ENCODE peak calls at places on chromosomes 4 and X, in five cellular contexts. O, N, Z, S and P are unnamed samples.

GRCh38 chrX:9807355-9808182 is 21.3 kb downstream of the SHROOM2 start:
- DNase-seq in O (peak), N (no peak), Z (no peak), S (no peak), P (no peak)

GRCh38 chr4:105306158-105306781 is 159.6 kb downstream of the TET2 start:
- DNase-seq in O (no peak), N (peak), Z (no peak), S (peak), P (no peak)

GRCh38 chr4:80054375-80054774 is 18.7 kb downstream of the ANTXR2 start:
- DNase-seq in O (no peak), N (no peak), Z (no peak), S (no peak), P (no peak)

GRCh38 chrX:107629533-107629909 is 1.2 kb downstream of the PRPS1 start:
- DNase-seq in O (peak), N (peak), Z (no peak), S (no peak), P (no peak)

GRCh38 chr4:7336732-7337131 is 98.0 kb downstream of the PSAPL1 start:
- DNase-seq in O (no peak), N (no peak), Z (no peak), S (no peak), P (peak)

GRCh38 chrX:9286234-9286633 is 178.6 kb upstream of the TBL1X start:
- DNase-seq in O (no peak), N (no peak), Z (no peak), S (no peak), P (peak)

GRCh38 chr4:98609946-98610345 is 48.5 kb downstream of the TSPAN5 start:
- DNase-seq in O (no peak), N (no peak), Z (no peak), S (no peak), P (no peak)

GRCh38 chrX:135520022-135520552 is 373 bp upstream of the INTS6L start:
- DNase-seq in O (no peak), N (peak), Z (no peak), S (no peak), P (no peak)

GRCh38 chrX:4805559-4805958 is 1092.1 kb upstream of the PRKX start:
- DNase-seq in O (no peak), N (no peak), Z (no peak), S (no peak), P (no peak)

GRCh38 chrX:13177921-13178320 is 133.5 kb upstream of the FAM9C start:
- DNase-seq in O (no peak), N (no peak), Z (no peak), S (no peak), P (no peak)

GRCh38 chr4:81724925-81725329 is 253.2 kb upstream of the RASGEF1B start:
- DNase-seq in O (peak), N (no peak), Z (peak), S (no peak), P (peak)

GRCh38 chr4:11343536-11343935 is 85.2 kb downstream of the HS3ST1 start:
- DNase-seq in O (no peak), N (no peak), Z (no peak), S (no peak), P (no peak)

GRCh38 chr4:101791189-101791572 is 651 bp downstream of the BANK1 start:
- DNase-seq in O (peak), N (no peak), Z (peak), S (no peak), P (no peak)
- H3K4me3 ChIP-seq in O (peak), N (peak), Z (peak), S (peak), P (peak)

GRCh38 chrX:153825042-153825441 is 5.3 kb downstream of the PDZD4 start:
- DNase-seq in O (no peak), N (no peak), Z (no peak), S (no peak), P (no peak)

GRCh38 chrX:153828723-153829548 is 1.4 kb downstream of the PDZD4 start:
- DNase-seq in O (no peak), N (no peak), Z (no peak), S (no peak), P (no peak)

GRCh38 chrX:153828308-153828707 is 2.0 kb downstream of the PDZD4 start:
- DNase-seq in O (no peak), N (no peak), Z (no peak), S (no peak), P (no peak)

GRCh38 chrX:153827903-153828302 is 2.4 kb downstream of the PDZD4 start:
- DNase-seq in O (no peak), N (no peak), Z (no peak), S (no peak), P (no peak)

GRCh38 chrX:153827016-153827415 is 3.3 kb downstream of the PDZD4 start:
- DNase-seq in O (no peak), N (no peak), Z (no peak), S (no peak), P (no peak)
- TF ChIP-seq CTCF in O (no peak), N (no peak), Z (no peak), S (no peak), P (no peak)

DNA sequence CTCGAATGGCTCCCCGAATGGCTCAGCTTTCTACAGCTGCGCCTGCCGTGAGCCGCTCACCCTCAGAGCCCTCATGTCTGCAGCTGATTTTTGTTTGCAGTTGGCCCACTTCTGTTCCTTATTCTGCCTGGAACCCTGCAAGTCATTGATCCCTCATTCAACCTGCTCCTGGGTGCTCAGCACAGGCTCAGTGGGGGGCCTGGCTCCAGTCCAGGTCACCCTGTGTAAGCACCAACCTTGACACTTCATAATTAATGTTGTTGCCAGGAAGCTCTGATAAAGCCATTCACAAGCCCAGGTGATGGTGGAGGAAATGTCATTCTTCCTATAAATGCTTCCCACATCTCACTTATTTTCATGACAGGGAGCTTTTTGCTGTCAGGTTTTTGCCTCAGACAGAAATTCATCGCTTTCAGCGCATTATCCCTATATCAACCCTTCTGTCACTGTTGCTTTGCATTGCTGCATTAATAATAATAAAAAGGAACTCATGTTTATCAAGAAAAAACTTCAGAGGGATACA is 85.7 kb downstream of the F11 start:
- DNase-seq in O (no peak), N (no peak), Z (no peak), S (no peak), P (no peak)
- H3K4me3 ChIP-seq in O (no peak), N (no peak), Z (no peak), S (no peak), P (no peak)

DNA sequence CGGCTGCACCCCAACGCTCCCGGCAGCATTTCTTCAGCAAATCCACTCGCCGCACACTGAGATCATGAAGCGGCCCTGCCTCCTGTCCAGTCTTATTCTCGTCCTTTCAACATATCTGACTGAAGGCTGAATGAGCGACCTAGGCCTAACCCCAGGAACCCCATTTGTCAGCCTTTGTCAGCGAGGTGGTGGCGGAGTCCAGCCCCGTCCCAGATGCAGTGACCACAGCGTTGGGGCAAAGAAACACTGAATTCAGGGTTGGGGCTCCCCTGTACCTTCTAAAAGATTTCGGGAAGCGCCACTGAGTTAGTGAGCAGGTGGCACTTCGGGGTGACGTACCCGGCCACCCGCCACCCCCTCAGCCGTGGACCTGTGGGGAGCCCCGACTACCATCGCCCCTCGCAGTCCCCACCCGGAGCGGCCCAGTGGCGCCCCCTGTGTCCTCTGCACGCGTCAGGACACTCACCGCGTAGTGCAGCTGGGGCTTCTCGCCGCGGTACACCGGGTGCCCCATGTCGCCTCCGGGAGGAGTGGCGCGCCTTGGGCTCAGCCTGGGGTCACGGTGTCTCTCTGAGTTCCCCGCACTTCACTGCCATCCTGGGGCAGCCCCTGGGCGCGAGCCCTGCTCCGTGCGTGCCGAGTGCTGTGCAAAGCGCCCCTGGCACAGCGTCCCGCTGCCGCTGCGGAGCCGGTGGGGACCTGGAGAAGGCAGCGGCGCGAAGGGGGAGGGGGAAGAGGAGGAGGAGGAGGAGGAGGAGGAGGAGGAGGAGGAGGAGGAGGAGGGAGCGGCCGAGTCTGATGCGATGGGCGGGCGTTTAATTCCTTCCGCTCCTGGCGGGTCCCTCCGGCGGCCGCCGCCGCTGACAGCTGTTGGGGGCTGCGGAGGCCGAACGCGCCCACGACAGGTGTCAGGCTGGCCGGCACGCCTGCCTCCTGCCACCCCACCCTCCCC is 134.1 kb downstream of the AMELX start:
- DNase-seq in O (peak), N (peak), Z (peak), S (no peak), P (peak)
- TF ChIP-seq CTCF in O (peak), N (peak), Z (peak), S (no peak), P (peak)

DNA sequence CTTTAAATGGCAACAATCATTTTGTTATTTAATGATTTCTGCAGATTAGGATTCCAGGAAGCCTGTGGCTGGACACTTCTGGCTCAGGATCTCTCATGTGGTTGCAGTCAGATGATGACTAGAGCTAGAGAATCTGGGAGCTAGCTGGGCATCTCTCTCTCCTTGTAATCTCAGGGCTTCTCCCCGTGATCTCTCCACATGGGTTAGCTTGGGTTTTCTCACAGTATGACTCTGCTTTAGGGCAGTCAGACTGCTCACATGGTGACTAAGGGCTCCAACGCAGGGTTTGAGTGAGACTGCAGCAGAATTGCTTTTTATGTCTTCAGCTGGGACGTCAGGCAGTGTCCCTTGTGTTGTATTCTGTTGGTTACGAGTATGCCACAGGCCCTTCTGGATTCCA is 361.4 kb downstream of the CBLL2 start:
- DNase-seq in O (no peak), N (peak), Z (no peak), S (no peak), P (no peak)
- H3K4me3 ChIP-seq in O (no peak), N (no peak), Z (no peak), S (no peak), P (no peak)

DNA sequence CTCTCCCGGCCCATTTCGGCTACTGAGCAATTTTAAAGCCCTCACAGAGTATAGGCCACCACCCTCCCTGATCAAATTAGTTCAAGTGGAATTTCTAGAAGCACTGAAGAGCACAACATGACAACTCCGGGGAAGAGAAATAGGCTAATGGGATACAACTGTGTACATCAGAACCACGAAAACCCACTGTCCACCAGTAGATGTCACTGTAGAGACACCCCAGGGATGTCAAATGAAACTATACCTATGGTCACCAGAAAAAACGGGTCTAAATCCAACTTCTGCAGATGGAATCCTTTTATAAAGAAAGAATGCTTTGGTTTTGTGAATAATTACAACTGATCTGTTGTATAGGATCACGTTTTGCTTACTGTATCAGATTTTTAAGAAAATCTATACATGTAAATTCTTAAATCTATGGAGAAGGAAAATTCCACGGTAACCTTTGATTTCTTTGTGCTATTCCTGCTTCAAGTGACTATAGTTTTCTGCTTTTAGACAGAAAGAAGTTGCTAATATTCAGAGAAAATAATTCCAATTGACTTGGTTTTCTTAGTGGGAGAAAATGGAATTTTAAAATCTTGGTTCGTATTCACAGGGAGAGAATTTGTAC is 29.5 kb upstream of the MAP3K15 start:
- DNase-seq in O (peak), N (peak), Z (peak), S (peak), P (no peak)
- TF ChIP-seq CTCF in O (peak), N (peak), Z (peak), S (peak), P (peak)

GRCh38 chr4:140752669-140753068 is 3.5 kb downstream of the TBC1D9 start:
- DNase-seq in O (no peak), N (no peak), Z (no peak), S (no peak), P (no peak)

GRCh38 chr4:140754918-140755810 is 1.0 kb downstream of the TBC1D9 start:
- DNase-seq in O (no peak), N (peak), Z (no peak), S (no peak), P (no peak)

GRCh38 chr4:140755811-140756291 is 334 bp downstream of the TBC1D9 start:
- DNase-seq in O (peak), N (peak), Z (peak), S (peak), P (peak)

GRCh38 chr4:140757220-140757607 is 1.0 kb upstream of the TBC1D9 start:
- DNase-seq in O (no peak), N (no peak), Z (no peak), S (no peak), P (no peak)

GRCh38 chr4:140756292-140757219 is at the start of gene TBC1D9:
- DNase-seq in O (peak), N (peak), Z (peak), S (peak), P (peak)
- H3K4me3 ChIP-seq in O (peak), N (peak), Z (peak), S (peak), P (peak)